ENCODE peak calls at places on chromosome 21, in nine cellular contexts. O is iris pigment epithelial cell; L is heart left ventricle; G is H54; N is Kasumi-1; U is Caco-2; W is AML-193; D is effector CD4-positive, alpha-beta T cell; K is tibial artery. H is an unnamed sample.

GRCh38 chr21:25838809-25839208 is 104.0 kb downstream of the GABPA start:
- DNase-seq in L (no peak), O (no peak), U (no peak), D (no peak), K (no peak), W (no peak), G (no peak), N (no peak), H (no peak)

GRCh38 chr21:26842976-26843911 is 2.0 kb downstream of the ADAMTS1 start:
- DNase-seq in W (no peak), G (peak; percentile 92), L (peak; percentile 96), U (no peak), D (no peak), O (peak; percentile 97), K (peak; percentile 94), N (peak; percentile 66), H (no peak)

GRCh38 chr21:44820851-44821250 is 3.0 kb upstream of the SUMO3 start:
- DNase-seq in N (no peak), G (no peak), U (no peak), W (no peak), O (peak; percentile 68), L (no peak), D (no peak), K (no peak), H (no peak)

GRCh38 chr21:15221799-15222386 is 157.1 kb upstream of the NRIP1 start:
- DNase-seq in U (no peak), O (peak; percentile 86), K (no peak), N (peak; percentile 19), D (no peak), W (peak; percentile 48), L (peak; percentile 74), G (peak; percentile 50), H (peak; percentile 57)

GRCh38 chr21:36839735-36840134 is 126.7 kb downstream of the HLCS start:
- DNase-seq in D (no peak), G (no peak), L (no peak), K (no peak), W (no peak), N (no peak), U (no peak), O (no peak), H (no peak)

GRCh38 chr21:18468775-18469174 is 65.2 kb upstream of the TMPRSS15 start:
- DNase-seq in D (no peak), U (no peak), O (no peak), N (no peak), K (no peak), L (no peak), W (no peak), G (no peak), H (no peak)

GRCh38 chr21:32771134-32771523 is 426 bp downstream of the PAXBP1 start:
- DNase-seq in O (peak; percentile 71), W (peak; percentile 25), K (peak; percentile 47), N (no peak), D (peak; percentile 36), U (peak; percentile 67), L (peak; percentile 69), G (peak; percentile 64), H (peak; percentile 66)

GRCh38 chr21:44450999-44451398 is 4.3 kb upstream of the LRRC3 start:
- DNase-seq in K (no peak), N (no peak), U (peak; percentile 15), G (no peak), L (no peak), W (no peak), D (no peak), O (no peak), H (no peak)